ENCODE peak calls at places on chromosome 21, in seven cellular contexts. C, M, K, F, W, U and X are unnamed samples.

GRCh38 chr21:46153259-46154154 is 1.9 kb downstream of the FTCD start:
- DNase-seq in M (peak; percentile 43), U (no peak), C (peak; percentile 71), W (peak; percentile 85), F (peak; percentile 53), K (no peak), X (peak; percentile 18)

GRCh38 chr21:38159355-38159754 is 97.4 kb upstream of the KCNJ15 start:
- DNase-seq in K (peak; percentile 61), M (no peak), C (no peak), U (no peak), W (peak; percentile 66), F (peak; percentile 70), X (no peak)

GRCh38 chr21:34557261-34557660 is 45.3 kb upstream of the KCNE1 start:
- DNase-seq in U (no peak), W (no peak), F (no peak), C (no peak), M (no peak), K (no peak), X (no peak)

GRCh38 chr21:17461014-17461413 is 51.8 kb upstream of the CXADR start:
- DNase-seq in K (peak; percentile 41), W (no peak), C (no peak), M (peak; percentile 14), U (no peak), F (no peak), X (no peak)

GRCh38 chr21:14842641-14843040 is 222.2 kb downstream of the NRIP1 start:
- DNase-seq in W (no peak), K (no peak), U (no peak), C (no peak), M (no peak), F (no peak), X (no peak)

GRCh38 chr21:46229923-46230260 is 1.3 kb upstream of the LSS start:
- DNase-seq in C (no peak), U (no peak), M (no peak), K (no peak), F (no peak), W (no peak), X (no peak)

GRCh38 chr21:26379561-26379960 is 193.5 kb downstream of the CYYR1 start:
- DNase-seq in C (no peak), W (no peak), U (no peak), M (no peak), F (no peak), K (no peak), X (no peak)

GRCh38 chr21:17854771-17855170 is 35.6 kb upstream of the C21orf91 start:
- DNase-seq in C (no peak), U (no peak), W (no peak), M (no peak), F (no peak), K (no peak), X (no peak)

GRCh38 chr21:36113647-36114428 is 21.0 kb upstream of the CBR3 start:
- DNase-seq in W (no peak), F (no peak), U (no peak), K (no peak), M (no peak), C (no peak), X (no peak)

GRCh38 chr21:46295177-46295711 is 9.1 kb downstream of the YBEY start:
- DNase-seq in C (no peak), M (no peak), U (no peak), K (no peak), F (no peak), W (no peak), X (no peak)

GRCh38 chr21:46161180-46161799 is 5.9 kb upstream of the FTCD start:
- DNase-seq in F (no peak), C (peak; percentile 58), M (no peak), W (no peak), K (no peak), U (no peak), X (no peak)

GRCh38 chr21:34983680-34984086 is 65.4 kb downstream of the RUNX1 start:
- DNase-seq in M (no peak), U (no peak), F (no peak), C (no peak), W (no peak), K (no peak), X (peak; percentile 30)

GRCh38 chr21:38729745-38730401 is 75.9 kb upstream of the ETS2 start:
- DNase-seq in W (no peak), U (no peak), F (no peak), C (no peak), K (peak; percentile 5), M (no peak), X (no peak)

GRCh38 chr21:16794944-16795343 is 717.9 kb upstream of the CXADR start:
- DNase-seq in M (peak; percentile 1), C (no peak), U (no peak), W (no peak), K (peak; percentile 78), F (no peak), X (no peak)

GRCh38 chr21:46661211-46661625 is 25.7 kb downstream of the PRMT2 start:
- DNase-seq in M (no peak), W (peak; percentile 85), U (no peak), K (no peak), F (peak; percentile 67), C (peak; percentile 84), X (peak; percentile 56)

GRCh38 chr21:36422279-36423098 is 37.3 kb downstream of the CHAF1B start:
- DNase-seq in W (peak; percentile 67), U (no peak), F (peak; percentile 19), C (no peak), K (no peak), M (peak; percentile 54), X (no peak)

GRCh38 chr21:29351691-29352090 is 53.0 kb downstream of the BACH1 start:
- DNase-seq in K (peak; percentile 87), C (no peak), M (no peak), W (no peak), U (no peak), F (peak; percentile 48), X (no peak)

GRCh38 chr21:36265431-36265830 is 54.6 kb upstream of the MORC3 start:
- DNase-seq in U (no peak), K (no peak), M (no peak), F (no peak), C (no peak), W (no peak), X (no peak)

GRCh38 chr21:35565204-35565611 is 495.1 kb downstream of the SETD4 start:
- DNase-seq in M (no peak), W (no peak), F (peak; percentile 6), K (peak; percentile 76), U (no peak), C (no peak), X (no peak)

GRCh38 chr21:34992180-34992579 is 56.9 kb downstream of the RUNX1 start:
- DNase-seq in U (no peak), F (no peak), C (no peak), M (no peak), W (no peak), K (no peak), X (no peak)

GRCh38 chr21:29477941-29478340 is 179.2 kb downstream of the BACH1 start:
- DNase-seq in F (no peak), M (no peak), U (no peak), K (no peak), W (no peak), C (no peak), X (no peak)

GRCh38 chr21:34807146-34807880 is 138.5 kb downstream of the CLIC6 start:
- DNase-seq in M (peak; percentile 78), F (no peak), W (no peak), K (peak; percentile 70), U (no peak), C (no peak), X (peak; percentile 69)

GRCh38 chr21:15775291-15775690 is 45.5 kb downstream of the USP25 start:
- DNase-seq in K (no peak), U (no peak), W (no peak), C (no peak), M (no peak), F (no peak), X (no peak)

GRCh38 chr21:42522771-42523170 is 9.1 kb downstream of the SLC37A1 start:
- DNase-seq in F (no peak), K (no peak), C (peak; percentile 60), W (no peak), U (no peak), M (no peak), X (no peak)

GRCh38 chr21:42522271-42522670 is 8.6 kb downstream of the SLC37A1 start:
- DNase-seq in F (no peak), W (no peak), K (no peak), M (no peak), U (no peak), C (peak; percentile 40), X (no peak)

GRCh38 chr21:42521805-42522204 is 8.2 kb downstream of the SLC37A1 start:
- DNase-seq in C (peak; percentile 49), F (no peak), U (no peak), K (no peak), M (no peak), W (no peak), X (no peak)

GRCh38 chr21:42521384-42521783 is 7.7 kb downstream of the SLC37A1 start:
- DNase-seq in F (no peak), C (peak; percentile 27), K (no peak), M (no peak), U (no peak), W (no peak), X (no peak)

DNA sequence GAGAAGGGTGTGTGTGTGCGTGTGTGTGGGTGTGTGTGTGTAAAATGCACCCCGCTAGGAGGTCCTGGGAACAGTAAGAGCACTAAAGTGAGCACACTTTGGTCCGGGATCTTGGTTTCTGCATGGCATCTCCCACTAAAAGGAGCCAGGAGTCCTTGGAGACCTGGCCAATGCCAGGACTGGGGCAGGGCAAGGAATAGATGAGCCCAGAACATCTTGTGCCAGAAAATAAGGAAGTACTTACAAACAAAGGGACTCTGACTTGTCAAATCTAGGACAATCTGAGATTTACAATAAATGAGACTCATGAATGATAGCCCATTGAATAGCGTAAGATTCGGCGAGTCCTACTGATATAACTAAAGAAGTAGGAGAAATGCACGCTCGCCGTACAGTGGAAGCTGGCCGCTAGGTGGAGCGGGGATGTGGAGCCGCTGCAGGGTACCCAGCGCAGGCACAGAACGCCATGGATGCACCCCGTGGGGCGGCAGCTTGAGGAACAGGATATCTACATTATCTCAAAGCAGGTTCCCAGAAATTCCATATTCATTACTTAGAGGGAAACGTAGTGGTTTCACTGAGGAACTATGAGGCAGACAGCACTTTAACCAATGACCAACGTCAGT is 7.1 kb downstream of the SLC37A1 start:
- DNase-seq in K (no peak), W (peak; percentile 68), M (no peak), C (peak; percentile 51), F (no peak), U (no peak), X (no peak)
- TF ChIP-seq CTCF in K (peak; percentile 20), W (peak; percentile 54), M (no peak), C (no peak), F (no peak), U (no peak), X (no peak)

GRCh38 chr21:23308741-23309140 is 2298.5 kb downstream of the MRPL39 start:
- DNase-seq in F (no peak), M (no peak), W (no peak), U (no peak), C (no peak), K (no peak), X (no peak)
- TF ChIP-seq CTCF in F (no peak), M (no peak), W (no peak), U (no peak), C (no peak), K (no peak), X (no peak)

GRCh38 chr21:32578107-32578691 is 7.1 kb downstream of the TCP10L start:
- DNase-seq in U (no peak), F (no peak), W (no peak), M (no peak), C (no peak), K (no peak), X (no peak)
- TF ChIP-seq CTCF in U (no peak), F (no peak), W (no peak), M (peak; percentile 23), C (no peak), K (peak; percentile 44), X (no peak)

GRCh38 chr21:31566061-31566460 is 93.4 kb upstream of the SOD1 start:
- DNase-seq in M (no peak), C (no peak), U (no peak), W (no peak), F (no peak), K (no peak), X (no peak)
- TF ChIP-seq CTCF in M (no peak), C (no peak), U (no peak), W (no peak), F (no peak), K (no peak), X (no peak)